ENCODE peak calls at places on chromosomes 2 and 18, in ten cellular contexts. One of them, this sample, is unnamed.
A peak's percentile ranks its signal among the peaks of the same experiment; 100 is the strongest.

GRCh38 chr2:33215983-33216382 is 260.5 kb upstream of the RASGRP3 start:
- DNase-seq in AG09309: no peak
- DNase-seq in A549: no peak
- DNase-seq in sigmoid colon: no peak
- DNase-seq in ovary: no peak
- DNase-seq in cardiac fibroblast: no peak
- DNase-seq in WERI-Rb-1: no peak
- DNase-seq in thoracic aorta: no peak
- DNase-seq in dorsolateral prefrontal cortex: no peak
- DNase-seq in fibroblast of the aortic adventitia: no peak
- DNase-seq in this sample: no peak

GRCh38 chr18:63542069-63542468 is at the start of gene SERPINB12:
- DNase-seq in AG09309: no peak
- DNase-seq in WERI-Rb-1: no peak
- DNase-seq in fibroblast of the aortic adventitia: no peak
- DNase-seq in A549: no peak
- DNase-seq in dorsolateral prefrontal cortex: no peak
- DNase-seq in thoracic aorta: no peak
- DNase-seq in ovary: no peak
- DNase-seq in sigmoid colon: no peak
- DNase-seq in cardiac fibroblast: no peak
- DNase-seq in this sample: no peak

GRCh38 chr2:104406273-104406726 is 447.6 kb upstream of the POU3F3 start:
- DNase-seq in fibroblast of the aortic adventitia: no peak
- DNase-seq in WERI-Rb-1: no peak
- DNase-seq in cardiac fibroblast: no peak
- DNase-seq in ovary: no peak
- DNase-seq in thoracic aorta: no peak
- DNase-seq in sigmoid colon: peak; percentile 67
- DNase-seq in A549: no peak
- DNase-seq in dorsolateral prefrontal cortex: peak; percentile 49
- DNase-seq in AG09309: no peak
- DNase-seq in this sample: no peak

GRCh38 chr2:215613265-215613664 is 177.4 kb upstream of the FN1 start:
- DNase-seq in cardiac fibroblast: no peak
- DNase-seq in sigmoid colon: no peak
- DNase-seq in A549: no peak
- DNase-seq in fibroblast of the aortic adventitia: no peak
- DNase-seq in dorsolateral prefrontal cortex: no peak
- DNase-seq in thoracic aorta: no peak
- DNase-seq in ovary: no peak
- DNase-seq in AG09309: no peak
- DNase-seq in WERI-Rb-1: no peak
- DNase-seq in this sample: no peak

GRCh38 chr18:25248755-25249154 is 103.2 kb downstream of the ZNF521 start:
- DNase-seq in cardiac fibroblast: no peak
- DNase-seq in WERI-Rb-1: no peak
- DNase-seq in thoracic aorta: no peak
- DNase-seq in AG09309: no peak
- DNase-seq in sigmoid colon: no peak
- DNase-seq in fibroblast of the aortic adventitia: no peak
- DNase-seq in dorsolateral prefrontal cortex: no peak
- DNase-seq in A549: no peak
- DNase-seq in ovary: no peak
- DNase-seq in this sample: no peak

GRCh38 chr2:232322560-232323327 is 55.8 kb upstream of the ALPP start:
- DNase-seq in A549: no peak
- DNase-seq in fibroblast of the aortic adventitia: no peak
- DNase-seq in cardiac fibroblast: no peak
- DNase-seq in AG09309: no peak
- DNase-seq in WERI-Rb-1: no peak
- DNase-seq in ovary: no peak
- DNase-seq in dorsolateral prefrontal cortex: no peak
- DNase-seq in thoracic aorta: no peak
- DNase-seq in sigmoid colon: peak; percentile 47
- DNase-seq in this sample: no peak

GRCh38 chr18:41700435-41700834 is 254.6 kb upstream of the PIK3C3 start:
- DNase-seq in ovary: no peak
- DNase-seq in thoracic aorta: no peak
- DNase-seq in cardiac fibroblast: no peak
- DNase-seq in WERI-Rb-1: no peak
- DNase-seq in A549: no peak
- DNase-seq in dorsolateral prefrontal cortex: no peak
- DNase-seq in AG09309: no peak
- DNase-seq in sigmoid colon: no peak
- DNase-seq in fibroblast of the aortic adventitia: no peak
- DNase-seq in this sample: no peak

GRCh38 chr18:79506191-79507075 is 110.7 kb downstream of the NFATC1 start:
- DNase-seq in dorsolateral prefrontal cortex: no peak
- DNase-seq in WERI-Rb-1: no peak
- DNase-seq in cardiac fibroblast: peak; percentile 50
- DNase-seq in sigmoid colon: peak; percentile 86
- DNase-seq in thoracic aorta: no peak
- DNase-seq in ovary: peak; percentile 33
- DNase-seq in AG09309: no peak
- DNase-seq in fibroblast of the aortic adventitia: peak; percentile 68
- DNase-seq in A549: no peak
- DNase-seq in this sample: no peak

GRCh38 chr2:167692191-167692590 is 555.2 kb downstream of the STK39 start:
- DNase-seq in AG09309: no peak
- DNase-seq in sigmoid colon: no peak
- DNase-seq in cardiac fibroblast: peak; percentile 38
- DNase-seq in fibroblast of the aortic adventitia: no peak
- DNase-seq in WERI-Rb-1: no peak
- DNase-seq in thoracic aorta: no peak
- DNase-seq in dorsolateral prefrontal cortex: no peak
- DNase-seq in A549: no peak
- DNase-seq in ovary: no peak
- DNase-seq in this sample: no peak

GRCh38 chr2:91839904-91840868 is 3031.0 kb upstream of the TEKT4 start:
- DNase-seq in fibroblast of the aortic adventitia: no peak
- DNase-seq in thoracic aorta: no peak
- DNase-seq in ovary: peak; percentile 3
- DNase-seq in WERI-Rb-1: no peak
- DNase-seq in A549: no peak
- DNase-seq in dorsolateral prefrontal cortex: peak; percentile 31
- DNase-seq in cardiac fibroblast: no peak
- DNase-seq in AG09309: no peak
- DNase-seq in sigmoid colon: no peak
- DNase-seq in this sample: no peak

GRCh38 chr18:5825663-5826062 is 69.7 kb downstream of the TMEM200C start:
- DNase-seq in AG09309: no peak
- DNase-seq in WERI-Rb-1: no peak
- DNase-seq in A549: no peak
- DNase-seq in thoracic aorta: no peak
- DNase-seq in sigmoid colon: no peak
- DNase-seq in cardiac fibroblast: no peak
- DNase-seq in fibroblast of the aortic adventitia: no peak
- DNase-seq in dorsolateral prefrontal cortex: no peak
- DNase-seq in ovary: no peak
- DNase-seq in this sample: no peak

GRCh38 chr18:38526922-38527321 is 961.3 kb upstream of the CELF4 start:
- DNase-seq in thoracic aorta: no peak
- DNase-seq in cardiac fibroblast: no peak
- DNase-seq in fibroblast of the aortic adventitia: no peak
- DNase-seq in AG09309: no peak
- DNase-seq in A549: no peak
- DNase-seq in WERI-Rb-1: no peak
- DNase-seq in ovary: no peak
- DNase-seq in sigmoid colon: no peak
- DNase-seq in dorsolateral prefrontal cortex: no peak
- DNase-seq in this sample: no peak

GRCh38 chr2:225779829-225780228 is 380.3 kb downstream of the NYAP2 start:
- DNase-seq in A549: no peak
- DNase-seq in WERI-Rb-1: no peak
- DNase-seq in thoracic aorta: no peak
- DNase-seq in AG09309: no peak
- DNase-seq in sigmoid colon: no peak
- DNase-seq in ovary: no peak
- DNase-seq in fibroblast of the aortic adventitia: peak; percentile 79
- DNase-seq in dorsolateral prefrontal cortex: no peak
- DNase-seq in cardiac fibroblast: peak; percentile 21
- DNase-seq in this sample: no peak

GRCh38 chr18:46386788-46387187 is 270.2 kb downstream of the LOXHD1 start:
- DNase-seq in dorsolateral prefrontal cortex: peak; percentile 51
- DNase-seq in fibroblast of the aortic adventitia: peak; percentile 5
- DNase-seq in ovary: no peak
- DNase-seq in thoracic aorta: no peak
- DNase-seq in A549: no peak
- DNase-seq in WERI-Rb-1: no peak
- DNase-seq in sigmoid colon: no peak
- DNase-seq in AG09309: no peak
- DNase-seq in cardiac fibroblast: no peak
- DNase-seq in this sample: no peak

GRCh38 chr2:170991398-170992185 is 62.5 kb downstream of the GORASP2 start:
- DNase-seq in fibroblast of the aortic adventitia: no peak
- DNase-seq in sigmoid colon: no peak
- DNase-seq in ovary: no peak
- DNase-seq in dorsolateral prefrontal cortex: no peak
- DNase-seq in WERI-Rb-1: no peak
- DNase-seq in cardiac fibroblast: no peak
- DNase-seq in AG09309: no peak
- DNase-seq in A549: no peak
- DNase-seq in thoracic aorta: no peak
- DNase-seq in this sample: no peak
- TF ChIP-seq CTCF in fibroblast of the aortic adventitia: peak; percentile 22
- TF ChIP-seq CTCF in sigmoid colon: no peak
- TF ChIP-seq CTCF in ovary: no peak
- TF ChIP-seq CTCF in dorsolateral prefrontal cortex: no peak
- TF ChIP-seq CTCF in WERI-Rb-1: peak; percentile 23
- TF ChIP-seq CTCF in cardiac fibroblast: no peak
- TF ChIP-seq CTCF in AG09309: no peak
- TF ChIP-seq CTCF in A549: peak; percentile 9
- TF ChIP-seq CTCF in thoracic aorta: no peak
- TF ChIP-seq CTCF in this sample: peak; percentile 8

DNA sequence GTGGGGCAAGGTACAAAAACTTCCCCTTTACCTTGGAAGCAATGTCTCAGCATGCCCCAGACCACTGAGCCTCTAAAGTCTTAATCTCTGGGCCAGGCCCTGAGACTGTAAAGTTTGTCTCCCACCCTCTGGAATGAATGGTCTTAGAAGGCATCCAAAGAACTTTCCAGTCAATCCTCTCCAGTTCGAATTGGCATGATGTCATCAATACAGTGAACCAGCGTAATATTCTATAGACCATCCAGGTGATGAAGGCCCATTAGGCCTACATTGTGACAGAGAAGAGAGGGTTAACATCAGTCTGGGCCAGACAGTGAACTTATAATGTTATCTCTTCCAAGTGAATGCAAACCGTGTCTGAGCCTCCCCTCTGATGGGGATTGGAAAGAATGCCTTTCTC is 11.2 kb downstream of the MAB21L4 start:
- DNase-seq in A549: no peak
- DNase-seq in sigmoid colon: no peak
- DNase-seq in AG09309: no peak
- DNase-seq in thoracic aorta: no peak
- DNase-seq in cardiac fibroblast: no peak
- DNase-seq in fibroblast of the aortic adventitia: no peak
- DNase-seq in dorsolateral prefrontal cortex: no peak
- DNase-seq in WERI-Rb-1: no peak
- DNase-seq in ovary: no peak
- DNase-seq in this sample: no peak
- H3K4me3 ChIP-seq in A549: no peak overlapping the region
- H3K4me3 ChIP-seq in sigmoid colon: no peak overlapping the region
- H3K4me3 ChIP-seq in AG09309: no peak overlapping the region
- H3K4me3 ChIP-seq in thoracic aorta: no peak overlapping the region
- H3K4me3 ChIP-seq in cardiac fibroblast: no peak overlapping the region
- H3K4me3 ChIP-seq in fibroblast of the aortic adventitia: no peak overlapping the region
- H3K4me3 ChIP-seq in dorsolateral prefrontal cortex: no peak overlapping the region
- H3K4me3 ChIP-seq in WERI-Rb-1: no peak overlapping the region
- H3K4me3 ChIP-seq in ovary: no peak overlapping the region
- H3K4me3 ChIP-seq in this sample: no peak overlapping the region

DNA sequence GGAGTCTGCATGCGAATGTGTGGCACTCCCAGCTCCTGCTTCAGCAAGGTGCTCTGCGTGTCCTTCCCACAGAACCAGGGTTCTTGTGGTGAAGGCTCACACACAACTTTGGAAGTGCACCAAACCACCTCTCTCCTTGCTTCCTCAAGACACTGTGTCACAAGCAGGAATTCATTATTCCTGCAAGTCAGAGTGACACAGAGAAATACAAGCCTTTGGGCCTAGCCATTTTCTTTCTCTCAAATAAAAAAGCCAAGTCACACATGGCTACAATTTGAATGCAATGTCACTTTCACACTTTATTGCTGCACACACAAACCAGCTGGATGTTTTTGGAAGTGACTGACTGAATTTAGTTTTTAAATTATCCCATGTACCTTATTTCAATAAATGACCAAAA is 30.1 kb upstream of the THOC1 start:
- DNase-seq in cardiac fibroblast: no peak
- DNase-seq in sigmoid colon: no peak
- DNase-seq in dorsolateral prefrontal cortex: no peak
- DNase-seq in fibroblast of the aortic adventitia: no peak
- DNase-seq in thoracic aorta: no peak
- DNase-seq in ovary: no peak
- DNase-seq in A549: no peak
- DNase-seq in WERI-Rb-1: no peak
- DNase-seq in AG09309: no peak
- DNase-seq in this sample: no peak
- TF ChIP-seq CTCF in cardiac fibroblast: no peak
- TF ChIP-seq CTCF in sigmoid colon: no peak
- TF ChIP-seq CTCF in dorsolateral prefrontal cortex: no peak
- TF ChIP-seq CTCF in fibroblast of the aortic adventitia: no peak
- TF ChIP-seq CTCF in thoracic aorta: no peak
- TF ChIP-seq CTCF in ovary: no peak
- TF ChIP-seq CTCF in A549: no peak
- TF ChIP-seq CTCF in WERI-Rb-1: no peak
- TF ChIP-seq CTCF in AG09309: no peak
- TF ChIP-seq CTCF in this sample: no peak

GRCh38 chr2:222866358-222866960 is 5.6 kb downstream of the ACSL3 start:
- DNase-seq in dorsolateral prefrontal cortex: no peak
- DNase-seq in WERI-Rb-1: no peak
- DNase-seq in ovary: no peak
- DNase-seq in sigmoid colon: no peak
- DNase-seq in thoracic aorta: no peak
- DNase-seq in cardiac fibroblast: no peak
- DNase-seq in A549: no peak
- DNase-seq in fibroblast of the aortic adventitia: peak; percentile 39
- DNase-seq in AG09309: no peak
- DNase-seq in this sample: no peak

GRCh38 chr2:222865301-222865700 is 4.5 kb downstream of the ACSL3 start:
- DNase-seq in WERI-Rb-1: no peak
- DNase-seq in thoracic aorta: no peak
- DNase-seq in ovary: no peak
- DNase-seq in dorsolateral prefrontal cortex: no peak
- DNase-seq in A549: no peak
- DNase-seq in fibroblast of the aortic adventitia: no peak
- DNase-seq in AG09309: no peak
- DNase-seq in sigmoid colon: no peak
- DNase-seq in cardiac fibroblast: no peak
- DNase-seq in this sample: no peak

GRCh38 chr2:222862915-222863544 is 2.2 kb downstream of the ACSL3 start:
- DNase-seq in fibroblast of the aortic adventitia: peak; percentile 27
- DNase-seq in ovary: no peak
- DNase-seq in AG09309: no peak
- DNase-seq in dorsolateral prefrontal cortex: no peak
- DNase-seq in sigmoid colon: no peak
- DNase-seq in cardiac fibroblast: no peak
- DNase-seq in thoracic aorta: no peak
- DNase-seq in A549: no peak
- DNase-seq in WERI-Rb-1: no peak
- DNase-seq in this sample: no peak

GRCh38 chr2:222862068-222862914 is 1.5 kb downstream of the ACSL3 start:
- DNase-seq in sigmoid colon: no peak
- DNase-seq in dorsolateral prefrontal cortex: no peak
- DNase-seq in ovary: no peak
- DNase-seq in fibroblast of the aortic adventitia: peak; percentile 68
- DNase-seq in AG09309: no peak
- DNase-seq in A549: no peak
- DNase-seq in WERI-Rb-1: peak; percentile 12
- DNase-seq in thoracic aorta: no peak
- DNase-seq in cardiac fibroblast: peak; percentile 56
- DNase-seq in this sample: no peak

GRCh38 chr2:222864296-222864695 is 3.5 kb downstream of the ACSL3 start:
- DNase-seq in sigmoid colon: no peak
- DNase-seq in ovary: no peak
- DNase-seq in fibroblast of the aortic adventitia: peak; percentile 80
- DNase-seq in WERI-Rb-1: no peak
- DNase-seq in cardiac fibroblast: peak; percentile 87
- DNase-seq in thoracic aorta: no peak
- DNase-seq in dorsolateral prefrontal cortex: no peak
- DNase-seq in A549: no peak
- DNase-seq in AG09309: no peak
- DNase-seq in this sample: no peak
- H3K4me3 ChIP-seq in sigmoid colon: no peak overlapping the region
- H3K4me3 ChIP-seq in ovary: no peak overlapping the region
- H3K4me3 ChIP-seq in fibroblast of the aortic adventitia: no peak overlapping the region
- H3K4me3 ChIP-seq in WERI-Rb-1: no peak overlapping the region
- H3K4me3 ChIP-seq in cardiac fibroblast: no peak overlapping the region
- H3K4me3 ChIP-seq in thoracic aorta: no peak overlapping the region
- H3K4me3 ChIP-seq in dorsolateral prefrontal cortex: no peak overlapping the region
- H3K4me3 ChIP-seq in A549: peak overlapping the region; percentile 96
- H3K4me3 ChIP-seq in AG09309: no peak overlapping the region
- H3K4me3 ChIP-seq in this sample: no peak overlapping the region